ENCODE peak calls at places on chromosomes 6 and 20, in six cellular contexts. Z is ovary, W is spleen, T is breast epithelium, X is tibial nerve, V is GM12892. L is an unnamed sample.

GRCh38 chr20:50919567-50919966 is 11.7 kb downstream of the ADNP start:
- DNase-seq in X (peak), W (no peak), T (no peak), V (no peak), Z (peak), L (no peak)

GRCh38 chr6:39102024-39102820 is 12.8 kb downstream of the SAYSD1 start:
- DNase-seq in W (no peak), X (no peak), V (peak), Z (no peak), T (no peak), L (no peak)

GRCh38 chr6:149166747-149167146 is 150.8 kb upstream of the TAB2 start:
- DNase-seq in T (no peak), W (no peak), V (no peak), Z (no peak), X (no peak), L (no peak)

GRCh38 chr6:166780284-166780683 is 153.2 kb upstream of the RPS6KA2 start:
- DNase-seq in V (no peak), T (no peak), X (no peak), W (peak), Z (no peak), L (no peak)

GRCh38 chr20:61166324-61166723 is 85.7 kb upstream of the CDH4 start:
- DNase-seq in W (no peak), Z (no peak), X (no peak), T (no peak), V (no peak), L (no peak)

GRCh38 chr6:56475736-56476457 is 166.8 kb downstream of the DST start:
- DNase-seq in X (peak), V (no peak), Z (no peak), T (no peak), W (no peak), L (no peak)

GRCh38 chr20:57481281-57481711 is 43.6 kb downstream of the CTCFL start:
- DNase-seq in X (no peak), W (peak), V (no peak), Z (peak), T (peak), L (no peak)

GRCh38 chr6:53244958-53245357 is 96.3 kb upstream of the GCM1 start:
- DNase-seq in W (peak), V (peak), Z (no peak), T (no peak), X (no peak), L (peak)

GRCh38 chr6:113102761-113103160 is 754.4 kb upstream of the MARCKS start:
- DNase-seq in Z (no peak), X (no peak), W (no peak), V (no peak), T (no peak), L (no peak)

GRCh38 chr20:64030371-64031134 is 5.4 kb upstream of the C20orf204 start:
- DNase-seq in W (no peak), T (no peak), V (no peak), X (no peak), Z (no peak), L (no peak)

GRCh38 chr6:49423817-49424216 is 39.2 kb downstream of the MMUT start:
- DNase-seq in Z (no peak), V (no peak), T (no peak), W (no peak), X (no peak), L (no peak)

GRCh38 chr6:67916389-67916788 is 718.7 kb upstream of the ADGRB3 start:
- DNase-seq in X (no peak), V (no peak), Z (no peak), W (no peak), T (no peak), L (no peak)

GRCh38 chr6:100506651-100507050 is 41.9 kb upstream of the SIM1 start:
- DNase-seq in W (no peak), Z (no peak), X (no peak), T (no peak), V (no peak), L (no peak)
- TF ChIP-seq POLR2A in W (no peak), Z (no peak), X (no peak), T (no peak), V (no peak), L (no peak)

DNA sequence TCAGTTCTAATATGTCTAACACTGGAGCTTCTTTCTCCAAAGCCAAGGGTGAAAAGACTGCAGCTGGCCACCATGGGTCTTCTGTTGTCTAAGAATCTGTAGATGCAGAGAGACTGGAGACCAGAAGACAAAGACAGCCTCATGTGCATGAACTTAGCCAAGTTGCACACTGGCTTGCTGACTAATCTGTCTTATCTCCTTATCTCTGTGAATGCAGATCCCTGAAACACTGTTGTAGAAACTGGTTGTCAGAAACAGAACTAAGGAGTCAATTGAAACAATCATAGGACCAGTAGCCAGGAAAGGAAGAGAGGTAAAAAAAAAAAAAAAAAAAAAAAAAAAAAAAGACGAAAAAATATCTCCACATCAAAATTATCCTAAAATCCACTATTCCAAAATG is 109.7 kb downstream of the BFSP1 start:
- DNase-seq in V (no peak), W (no peak), X (no peak), T (no peak), Z (no peak), L (no peak)
- TF ChIP-seq POLR2A in V (no peak), W (no peak), X (no peak), T (no peak), Z (no peak), L (no peak)

GRCh38 chr6:139373928-139374356 is 506 bp downstream of the CITED2 start:
- DNase-seq in T (no peak), W (no peak), V (no peak), X (peak), Z (no peak), L (no peak)
- TF ChIP-seq POLR2A in T (no peak), W (no peak), V (no peak), X (no peak), Z (no peak), L (no peak)

GRCh38 chr6:161021543-161021942 is 30.0 kb downstream of the MAP3K4 start:
- DNase-seq in V (no peak), T (no peak), X (no peak), W (no peak), Z (no peak), L (no peak)
- TF ChIP-seq POLR2A in V (no peak), T (no peak), X (no peak), W (no peak), Z (no peak), L (no peak)

GRCh38 chr6:137349856-137350830 is 131.0 kb upstream of the IFNGR1 start:
- DNase-seq in Z (no peak), W (no peak), T (no peak), X (no peak), V (no peak), L (no peak)
- TF ChIP-seq POLR2A in Z (no peak), W (no peak), T (no peak), X (no peak), V (no peak), L (no peak)

L was measured in GM12891.